ENCODE peak calls at places on chromosome 1, in eight cellular contexts. One of them, this sample, is unnamed.

GRCh38 chr1:151131832-151132675 is 14.4 kb downstream of the SEMA6C start:
- DNase-seq in endodermal cell: peak; percentile 84
- DNase-seq in ACHN: no peak
- DNase-seq in T-helper 1 cell: no peak
- DNase-seq in D341Med: no peak
- DNase-seq in choroid plexus epithelial cell: peak; percentile 25
- DNase-seq in neuronal stem cell: no peak
- DNase-seq in ovary: peak; percentile 59
- DNase-seq in this sample: peak; percentile 74

GRCh38 chr1:94092210-94092613 is 28.7 kb downstream of the ABCA4 start:
- DNase-seq in endodermal cell: peak; percentile 71
- DNase-seq in ACHN: no peak
- DNase-seq in T-helper 1 cell: no peak
- DNase-seq in D341Med: no peak
- DNase-seq in choroid plexus epithelial cell: peak; percentile 96
- DNase-seq in neuronal stem cell: no peak
- DNase-seq in ovary: no peak
- DNase-seq in this sample: peak; percentile 60

GRCh38 chr1:84350550-84350949 is 47.7 kb upstream of the DNASE2B start:
- DNase-seq in endodermal cell: no peak
- DNase-seq in ACHN: no peak
- DNase-seq in T-helper 1 cell: no peak
- DNase-seq in D341Med: no peak
- DNase-seq in choroid plexus epithelial cell: no peak
- DNase-seq in neuronal stem cell: no peak
- DNase-seq in ovary: no peak
- DNase-seq in this sample: no peak

GRCh38 chr1:65946960-65947359 is 154.3 kb downstream of the PDE4B start:
- DNase-seq in endodermal cell: no peak
- DNase-seq in ACHN: no peak
- DNase-seq in T-helper 1 cell: no peak
- DNase-seq in D341Med: no peak
- DNase-seq in choroid plexus epithelial cell: no peak
- DNase-seq in neuronal stem cell: no peak
- DNase-seq in ovary: no peak
- DNase-seq in this sample: no peak

GRCh38 chr1:173507847-173508209 is 30.7 kb downstream of the PRDX6 start:
- DNase-seq in endodermal cell: no peak
- DNase-seq in ACHN: peak; percentile 54
- DNase-seq in T-helper 1 cell: no peak
- DNase-seq in D341Med: no peak
- DNase-seq in choroid plexus epithelial cell: no peak
- DNase-seq in neuronal stem cell: no peak
- DNase-seq in ovary: no peak
- DNase-seq in this sample: no peak

GRCh38 chr1:67382292-67382691 is 47.9 kb downstream of the SERBP1 start:
- DNase-seq in endodermal cell: no peak
- DNase-seq in ACHN: no peak
- DNase-seq in T-helper 1 cell: no peak
- DNase-seq in D341Med: no peak
- DNase-seq in choroid plexus epithelial cell: no peak
- DNase-seq in neuronal stem cell: no peak
- DNase-seq in ovary: no peak
- DNase-seq in this sample: no peak

GRCh38 chr1:66527688-66528087 is 6.3 kb upstream of the SGIP1 start:
- DNase-seq in endodermal cell: no peak
- DNase-seq in ACHN: no peak
- DNase-seq in T-helper 1 cell: no peak
- DNase-seq in D341Med: no peak
- DNase-seq in choroid plexus epithelial cell: peak; percentile 86
- DNase-seq in neuronal stem cell: no peak
- DNase-seq in ovary: no peak
- DNase-seq in this sample: no peak

GRCh38 chr1:234851450-234852438 is 241.8 kb upstream of the IRF2BP2 start:
- DNase-seq in endodermal cell: peak; percentile 48
- DNase-seq in ACHN: peak; percentile 24
- DNase-seq in T-helper 1 cell: no peak
- DNase-seq in D341Med: no peak
- DNase-seq in choroid plexus epithelial cell: no peak
- DNase-seq in neuronal stem cell: no peak
- DNase-seq in ovary: no peak
- DNase-seq in this sample: no peak

GRCh38 chr1:29256979-29257804 is 20.9 kb downstream of the PTPRU start:
- DNase-seq in endodermal cell: peak; percentile 62
- DNase-seq in ACHN: peak; percentile 13
- DNase-seq in T-helper 1 cell: no peak
- DNase-seq in D341Med: peak; percentile 83
- DNase-seq in choroid plexus epithelial cell: peak; percentile 62
- DNase-seq in neuronal stem cell: no peak
- DNase-seq in ovary: peak; percentile 45
- DNase-seq in this sample: peak; percentile 65

GRCh38 chr1:64031191-64031590 is 172.2 kb upstream of the UBE2U start:
- DNase-seq in endodermal cell: no peak
- DNase-seq in ACHN: no peak
- DNase-seq in T-helper 1 cell: no peak
- DNase-seq in D341Med: no peak
- DNase-seq in choroid plexus epithelial cell: peak; percentile 71
- DNase-seq in neuronal stem cell: no peak
- DNase-seq in ovary: no peak
- DNase-seq in this sample: no peak

This sample was measured in sigmoid colon.